ENCODE peak calls at places on chromosomes 13 and 19, in ten cellular contexts. I, W, O, A, L, G, F, Y, R and C are unnamed samples.

GRCh38 chr19:23482829-23483228 is 87.6 kb upstream of the ZNF91 start:
- DNase-seq in W (no peak), A (no peak), Y (no peak), O (no peak), I (no peak), L (no peak), R (no peak), F (no peak), G (no peak), C (no peak)

GRCh38 chr19:38844093-38844686 is 5.6 kb downstream of the HNRNPL start:
- DNase-seq in L (no peak), R (no peak), I (no peak), W (no peak), A (no peak), F (no peak), Y (no peak), O (no peak), G (no peak), C (no peak)

GRCh38 chr19:47723573-47723923 is 10.3 kb downstream of the EHD2 start:
- DNase-seq in O (no peak), Y (no peak), W (no peak), F (no peak), I (peak), L (no peak), A (peak), R (no peak), G (peak), C (no peak)

GRCh38 chr13:83414393-83414792 is 467.9 kb downstream of the SLITRK1 start:
- DNase-seq in G (no peak), L (no peak), I (no peak), Y (no peak), W (no peak), O (no peak), A (no peak), R (no peak), F (no peak), C (no peak)

GRCh38 chr19:5679289-5680082 is 830 bp downstream of the MICOS13 start:
- DNase-seq in I (no peak), W (no peak), R (no peak), G (no peak), Y (no peak), F (no peak), O (no peak), A (no peak), L (no peak), C (no peak)

GRCh38 chr13:114130131-114130707 is 2.2 kb downstream of the RASA3 start:
- DNase-seq in R (no peak), W (no peak), I (no peak), A (no peak), G (no peak), Y (no peak), L (no peak), F (no peak), O (no peak), C (no peak)

GRCh38 chr13:75895168-75895567 is 259.0 kb downstream of the LMO7 start:
- DNase-seq in O (no peak), R (no peak), W (no peak), A (no peak), Y (no peak), L (no peak), G (no peak), F (no peak), I (no peak), C (no peak)

GRCh38 chr19:38617764-38618589 is at the start of gene MAP4K1:
- DNase-seq in G (peak), O (peak), W (peak), L (peak), I (peak), R (no peak), Y (peak), F (peak), A (peak), C (peak)

GRCh38 chr13:111252449-111253124 is 67.9 kb upstream of the TEX29 start:
- DNase-seq in F (no peak), A (no peak), I (no peak), O (no peak), Y (no peak), L (no peak), G (no peak), W (no peak), R (no peak), C (no peak)

GRCh38 chr13:42992585-42993122 is 613 bp upstream of the EPSTI1 start:
- DNase-seq in W (no peak), I (peak), O (no peak), R (no peak), Y (no peak), F (peak), G (no peak), L (no peak), A (peak), C (no peak)

GRCh38 chr19:37983916-37984315 is 76.9 kb downstream of the SIPA1L3 start:
- DNase-seq in I (no peak), L (no peak), A (no peak), Y (no peak), O (no peak), R (no peak), F (no peak), G (no peak), W (no peak), C (no peak)

GRCh38 chr13:105442941-105443340 is 1092.5 kb downstream of the EFNB2 start:
- DNase-seq in O (no peak), Y (no peak), W (no peak), I (no peak), A (no peak), G (no peak), L (no peak), R (no peak), F (no peak), C (no peak)

GRCh38 chr13:112174476-112175110 is 107.6 kb downstream of the SOX1 start:
- DNase-seq in O (no peak), W (no peak), G (no peak), F (no peak), A (no peak), L (no peak), I (no peak), R (no peak), Y (no peak), C (no peak)

GRCh38 chr19:45056831-45057230 is 18.0 kb downstream of the CLASRP start:
- DNase-seq in A (no peak), Y (no peak), L (no peak), O (no peak), W (no peak), G (no peak), I (no peak), R (no peak), F (no peak), C (no peak)

GRCh38 chr13:40410315-40410714 is 256.1 kb downstream of the FOXO1 start:
- DNase-seq in G (no peak), L (no peak), O (no peak), I (no peak), F (no peak), A (no peak), W (no peak), Y (no peak), R (no peak), C (no peak)

GRCh38 chr13:91313103-91313502 is 34.4 kb upstream of the MIR17HG start:
- DNase-seq in W (no peak), L (peak), G (no peak), A (peak), O (no peak), I (peak), R (peak), F (peak), Y (peak), C (no peak)

GRCh38 chr13:77460195-77460594 is 75.3 kb upstream of the SCEL start:
- DNase-seq in O (no peak), F (no peak), W (no peak), R (no peak), Y (no peak), L (no peak), G (no peak), I (no peak), A (no peak), C (no peak)

GRCh38 chr13:34031629-34032028 is 213.7 kb downstream of the RFC3 start:
- DNase-seq in R (no peak), A (no peak), L (no peak), O (no peak), Y (no peak), W (no peak), F (no peak), G (no peak), I (no peak), C (peak)

GRCh38 chr19:38317104-38317612 is 1.4 kb upstream of the YIF1B start:
- DNase-seq in W (no peak), I (peak), A (peak), R (no peak), G (no peak), Y (no peak), F (no peak), O (no peak), L (no peak), C (no peak)

GRCh38 chr19:17982430-17982829 is 15.5 kb downstream of the KCNN1 start:
- DNase-seq in W (no peak), G (no peak), I (no peak), R (no peak), F (no peak), L (no peak), O (no peak), A (no peak), Y (no peak), C (no peak)

GRCh38 chr13:99057310-99057975 is 79.6 kb upstream of the DOCK9 start:
- DNase-seq in Y (no peak), R (no peak), G (no peak), A (no peak), W (no peak), I (no peak), F (no peak), L (no peak), O (no peak), C (no peak)

GRCh38 chr13:37486171-37486661 is 112.4 kb downstream of the POSTN start:
- DNase-seq in G (no peak), I (no peak), L (no peak), W (no peak), O (no peak), A (no peak), Y (no peak), F (no peak), R (no peak), C (no peak)